ENCODE peak calls at places on chromosome 14, in five cellular contexts. One of them, this sample, is unnamed.
A peak's percentile ranks its signal among the peaks of the same experiment; 100 is the strongest.

GRCh38 chr14:81565441-81566290 is 32.0 kb upstream of the SEL1L start:
- DNase-seq in SK-N-MC: no peak
- DNase-seq in iPS-NIHi11: peak; percentile 53
- DNase-seq in tibial artery: no peak
- DNase-seq in activated B cell treated with CpG ODN at 0.5 μM for 24 hours: no peak
- DNase-seq in this sample: peak; percentile 35

GRCh38 chr14:53193193-53193592 is 40.1 kb upstream of the DDHD1 start:
- DNase-seq in activated B cell treated with CpG ODN at 0.5 μM for 24 hours: no peak
- DNase-seq in SK-N-MC: no peak
- DNase-seq in iPS-NIHi11: no peak
- DNase-seq in tibial artery: no peak
- DNase-seq in this sample: no peak

GRCh38 chr14:71711131-71711530 is 221.1 kb upstream of the RGS6 start:
- DNase-seq in activated B cell treated with CpG ODN at 0.5 μM for 24 hours: no peak
- DNase-seq in iPS-NIHi11: no peak
- DNase-seq in SK-N-MC: no peak
- DNase-seq in tibial artery: no peak
- DNase-seq in this sample: no peak

GRCh38 chr14:70642313-70643235 is 858 bp downstream of the TTC9 start:
- DNase-seq in SK-N-MC: no peak
- DNase-seq in tibial artery: no peak
- DNase-seq in iPS-NIHi11: peak; percentile 56
- DNase-seq in activated B cell treated with CpG ODN at 0.5 μM for 24 hours: peak; percentile 65
- DNase-seq in this sample: peak; percentile 29

GRCh38 chr14:45658226-45658916 is 405.4 kb upstream of the MIS18BP1 start:
- DNase-seq in activated B cell treated with CpG ODN at 0.5 μM for 24 hours: no peak
- DNase-seq in tibial artery: no peak
- DNase-seq in iPS-NIHi11: no peak
- DNase-seq in SK-N-MC: no peak
- DNase-seq in this sample: no peak

GRCh38 chr14:105012171-105012985 is 8.5 kb downstream of the CDCA4 start:
- DNase-seq in SK-N-MC: no peak
- DNase-seq in tibial artery: no peak
- DNase-seq in iPS-NIHi11: no peak
- DNase-seq in activated B cell treated with CpG ODN at 0.5 μM for 24 hours: no peak
- DNase-seq in this sample: no peak

GRCh38 chr14:83638725-83639124 is 1891.2 kb upstream of the FLRT2 start:
- DNase-seq in tibial artery: no peak
- DNase-seq in activated B cell treated with CpG ODN at 0.5 μM for 24 hours: no peak
- DNase-seq in iPS-NIHi11: no peak
- DNase-seq in SK-N-MC: no peak
- DNase-seq in this sample: no peak

GRCh38 chr14:64873506-64874220 is 6.0 kb downstream of the SPTB start:
- DNase-seq in SK-N-MC: no peak
- DNase-seq in tibial artery: no peak
- DNase-seq in iPS-NIHi11: no peak
- DNase-seq in activated B cell treated with CpG ODN at 0.5 μM for 24 hours: no peak
- DNase-seq in this sample: no peak

GRCh38 chr14:28875937-28876910 is 109.6 kb downstream of the FOXG1 start:
- DNase-seq in tibial artery: no peak
- DNase-seq in iPS-NIHi11: peak; percentile 12
- DNase-seq in SK-N-MC: no peak
- DNase-seq in activated B cell treated with CpG ODN at 0.5 μM for 24 hours: no peak
- DNase-seq in this sample: no peak

GRCh38 chr14:21467620-21468019 is 9.1 kb downstream of the RAB2B start:
- DNase-seq in iPS-NIHi11: no peak
- DNase-seq in SK-N-MC: no peak
- DNase-seq in activated B cell treated with CpG ODN at 0.5 μM for 24 hours: no peak
- DNase-seq in tibial artery: no peak
- DNase-seq in this sample: no peak

GRCh38 chr14:61749867-61750266 is 12.4 kb upstream of the SNAPC1 start:
- DNase-seq in iPS-NIHi11: peak; percentile 21
- DNase-seq in SK-N-MC: no peak
- DNase-seq in activated B cell treated with CpG ODN at 0.5 μM for 24 hours: no peak
- DNase-seq in tibial artery: no peak
- DNase-seq in this sample: no peak

GRCh38 chr14:65239143-65239672 is 136.9 kb upstream of the MAX start:
- DNase-seq in activated B cell treated with CpG ODN at 0.5 μM for 24 hours: no peak
- DNase-seq in tibial artery: peak; percentile 54
- DNase-seq in SK-N-MC: no peak
- DNase-seq in iPS-NIHi11: no peak
- DNase-seq in this sample: no peak

GRCh38 chr14:54312166-54312801 is 84.5 kb upstream of the CDKN3 start:
- DNase-seq in SK-N-MC: peak; percentile 18
- DNase-seq in iPS-NIHi11: peak; percentile 34
- DNase-seq in activated B cell treated with CpG ODN at 0.5 μM for 24 hours: no peak
- DNase-seq in tibial artery: no peak
- DNase-seq in this sample: no peak

GRCh38 chr14:54902521-54903420 is at the start of gene GCH1:
- DNase-seq in iPS-NIHi11: peak; percentile 93
- DNase-seq in SK-N-MC: no peak
- DNase-seq in tibial artery: peak; percentile 75
- DNase-seq in activated B cell treated with CpG ODN at 0.5 μM for 24 hours: peak; percentile 85
- DNase-seq in this sample: peak; percentile 83

GRCh38 chr14:63435838-63436237 is 107.3 kb downstream of the PPP2R5E start:
- DNase-seq in iPS-NIHi11: no peak
- DNase-seq in tibial artery: peak; percentile 91
- DNase-seq in activated B cell treated with CpG ODN at 0.5 μM for 24 hours: no peak
- DNase-seq in SK-N-MC: no peak
- DNase-seq in this sample: no peak

GRCh38 chr14:54577494-54577893 is 10.6 kb downstream of the SAMD4A start:
- DNase-seq in activated B cell treated with CpG ODN at 0.5 μM for 24 hours: no peak
- DNase-seq in iPS-NIHi11: no peak
- DNase-seq in tibial artery: no peak
- DNase-seq in SK-N-MC: no peak
- DNase-seq in this sample: no peak

GRCh38 chr14:97282210-97282609 is 485.0 kb downstream of the VRK1 start:
- DNase-seq in iPS-NIHi11: no peak
- DNase-seq in tibial artery: no peak
- DNase-seq in activated B cell treated with CpG ODN at 0.5 μM for 24 hours: no peak
- DNase-seq in SK-N-MC: no peak
- DNase-seq in this sample: no peak

GRCh38 chr14:35965425-35965824 is 139.3 kb downstream of the BRMS1L start:
- DNase-seq in iPS-NIHi11: no peak
- DNase-seq in activated B cell treated with CpG ODN at 0.5 μM for 24 hours: no peak
- DNase-seq in tibial artery: no peak
- DNase-seq in SK-N-MC: no peak
- DNase-seq in this sample: no peak

This sample was measured in WTC11.